ENCODE peak calls at places on chromosomes 4 and X, in nine cellular contexts. H is D341Med; R is A549; T is Right ventricle myocardium superior; M is neural crest cell; L is AG08396; B is AG10803; Q is foreskin fibroblast; I is CD4-positive, CD25-positive, alpha-beta regulatory T cell. O is an unnamed sample.

GRCh38 chr4:62196338-62196737 is 996.2 kb downstream of the ADGRL3 start:
- DNase-seq in H (no peak), R (no peak), T (no peak), M (no peak), L (no peak), B (no peak), Q (no peak), I (no peak), O (no peak)

GRCh38 chr4:164876680-164877324 is at the start of gene APELA:
- DNase-seq in H (no peak), R (no peak), T (no peak), M (no peak), L (no peak), B (peak), Q (no peak), I (no peak), O (peak)

GRCh38 chr4:144656857-144657256 is 10.9 kb downstream of the HHIP start:
- DNase-seq in H (no peak), R (no peak), T (no peak), M (no peak), L (no peak), B (peak), Q (peak), I (no peak), O (no peak)

GRCh38 chr4:1206299-1207156 is 34.1 kb upstream of the SPON2 start:
- DNase-seq in H (no peak), R (no peak), T (peak), M (no peak), L (no peak), B (no peak), Q (no peak), I (no peak), O (no peak)

GRCh38 chrX:104105863-104106262 is 6.5 kb upstream of the ZCCHC18 start:
- DNase-seq in H (no peak), R (no peak), T (no peak), M (no peak), L (no peak), B (no peak), Q (no peak), I (no peak), O (no peak)

GRCh38 chrX:152913354-152913753 is 15.5 kb downstream of the ZNF185 start:
- DNase-seq in H (no peak), R (no peak), T (no peak), M (no peak), L (no peak), B (no peak), Q (no peak), I (no peak), O (no peak)

GRCh38 chr4:163866728-163867313 is 372.3 kb downstream of the TMA16 start:
- DNase-seq in H (no peak), R (no peak), T (no peak), M (no peak), L (no peak), B (no peak), Q (no peak), I (no peak), O (no peak)

GRCh38 chr4:183988874-183989273 is 83.8 kb downstream of the STOX2 start:
- DNase-seq in H (no peak), R (peak), T (no peak), M (no peak), L (no peak), B (no peak), Q (no peak), I (no peak), O (no peak)

GRCh38 chr4:183691897-183692296 is 32.8 kb downstream of the TRAPPC11 start:
- DNase-seq in H (no peak), R (no peak), T (no peak), M (no peak), L (no peak), B (no peak), Q (no peak), I (no peak), O (no peak)

GRCh38 chr4:57614533-57614932 is 504.3 kb upstream of the IGFBP7 start:
- DNase-seq in H (no peak), R (no peak), T (no peak), M (no peak), L (no peak), B (no peak), Q (no peak), I (no peak), O (no peak)

GRCh38 chrX:38260231-38260630 is 39.6 kb upstream of the SRPX start:
- DNase-seq in H (peak), R (peak), T (no peak), M (no peak), L (peak), B (no peak), Q (no peak), I (no peak), O (peak)

GRCh38 chrX:47854474-47854873 is 17.8 kb downstream of the ZNF81 start:
- DNase-seq in H (peak), R (no peak), T (peak), M (peak), L (no peak), B (peak), Q (peak), I (peak), O (no peak)

GRCh38 chrX:111507931-111508330 is 3.5 kb upstream of the SERTM2 start:
- DNase-seq in H (no peak), R (no peak), T (no peak), M (no peak), L (no peak), B (no peak), Q (no peak), I (no peak), O (no peak)

GRCh38 chr4:109472343-109472761 is 38.7 kb downstream of the SEC24B start:
- DNase-seq in H (no peak), R (peak), T (no peak), M (no peak), L (peak), B (peak), Q (peak), I (no peak), O (no peak)

GRCh38 chr4:151117371-151117962 is 18.0 kb downstream of the RPS3A start:
- DNase-seq in H (peak), R (peak), T (no peak), M (peak), L (peak), B (peak), Q (peak), I (peak), O (no peak)

GRCh38 chr4:70772929-70773555 is 51.3 kb downstream of the RUFY3 start:
- DNase-seq in H (no peak), R (no peak), T (no peak), M (no peak), L (no peak), B (no peak), Q (no peak), I (no peak), O (no peak)

GRCh38 chr4:22607382-22607781 is 85.4 kb upstream of the GBA3 start:
- DNase-seq in H (peak), R (peak), T (peak), M (no peak), L (peak), B (peak), Q (peak), I (peak), O (no peak)

GRCh38 chr4:99826016-99826415 is 9.4 kb downstream of the DAPP1 start:
- DNase-seq in H (no peak), R (no peak), T (no peak), M (no peak), L (no peak), B (no peak), Q (no peak), I (no peak), O (no peak)

GRCh38 chr4:3077796-3078195 is 3.3 kb downstream of the HTT start:
- DNase-seq in H (no peak), R (no peak), T (no peak), M (no peak), L (no peak), B (no peak), Q (no peak), I (no peak), O (no peak)

GRCh38 chr4:1802151-1802715 is 9.1 kb downstream of the FGFR3 start:
- DNase-seq in H (no peak), R (no peak), T (no peak), M (no peak), L (no peak), B (peak), Q (peak), I (no peak), O (no peak)

GRCh38 chrX:85221361-85221760 is 22.2 kb downstream of the SATL1 start:
- DNase-seq in H (no peak), R (no peak), T (no peak), M (no peak), L (no peak), B (no peak), Q (no peak), I (no peak), O (no peak)

GRCh38 chrX:101208152-101208905 is 11.3 kb upstream of the DRP2 start:
- DNase-seq in H (no peak), R (peak), T (no peak), M (no peak), L (no peak), B (peak), Q (peak), I (peak), O (no peak)

O was measured in iPS DF 19.7.